ENCODE peak calls at places on chromosomes 5 and 9, in four cellular contexts. Z is renal cortical epithelial cell, T is NCI-H1694 treated with DMSO at 0.1 percent for 48 hours, S is H1. B is an unnamed sample.

GRCh38 chr5:131109540-131110255 is 55.4 kb downstream of the HINT1 start:
- DNase-seq in Z (peak), T (peak), S (no peak), B (no peak)

GRCh38 chr5:121630402-121630801 is 221.3 kb upstream of the FTMT start:
- DNase-seq in Z (peak), T (no peak), S (no peak), B (no peak)

GRCh38 chr9:15306068-15306756 is 804 bp downstream of the TTC39B start:
- DNase-seq in Z (peak), T (no peak), S (peak), B (peak)

GRCh38 chr5:119287547-119288073 is 68.2 kb upstream of the TNFAIP8 start:
- DNase-seq in Z (no peak), T (no peak), S (no peak), B (no peak)

GRCh38 chr5:164597293-164597900 is 1092.0 kb downstream of the MAT2B start:
- DNase-seq in Z (no peak), T (no peak), S (peak), B (no peak)

GRCh38 chr5:168991311-168991710 is 309.6 kb downstream of the SLIT3 start:
- DNase-seq in Z (no peak), T (no peak), S (no peak), B (no peak)

GRCh38 chr5:32642276-32643002 is 57.1 kb downstream of the SUB1 start:
- DNase-seq in Z (peak), T (no peak), S (no peak), B (no peak)

GRCh38 chr5:118451697-118452247 is 536.6 kb downstream of the DTWD2 start:
- DNase-seq in Z (no peak), T (no peak), S (no peak), B (no peak)

GRCh38 chr5:43231977-43232376 is 40.0 kb downstream of the NIM1K start:
- DNase-seq in Z (peak), T (peak), S (peak), B (no peak)

GRCh38 chr5:156778139-156778696 is 71.9 kb upstream of the PPP1R2B start:
- DNase-seq in Z (no peak), T (no peak), S (no peak), B (no peak)

GRCh38 chr5:97600486-97600885 is 417.4 kb upstream of the RIOK2 start:
- DNase-seq in Z (no peak), T (no peak), S (no peak), B (no peak)

GRCh38 chr5:96655506-96655905 is 6.7 kb upstream of the CAST start:
- DNase-seq in Z (peak), T (no peak), S (no peak), B (no peak)

GRCh38 chr9:88005146-88005750 is 30.9 kb upstream of the CDK20 start:
- DNase-seq in Z (no peak), T (no peak), S (no peak), B (no peak)

GRCh38 chr9:34624475-34624984 is 4.2 kb upstream of the DCTN3 start:
- DNase-seq in Z (no peak), T (no peak), S (peak), B (no peak)

GRCh38 chr5:97929383-97929782 is 746.3 kb upstream of the RIOK2 start:
- DNase-seq in Z (no peak), T (no peak), S (no peak), B (no peak)

GRCh38 chr9:81814794-81815464 is 113.3 kb upstream of the SPATA31D4 start:
- DNase-seq in Z (peak), T (no peak), S (no peak), B (no peak)

GRCh38 chr9:136849960-136850865 is 1.0 kb downstream of the PHPT1 start:
- DNase-seq in Z (no peak), T (no peak), S (no peak), B (no peak)

GRCh38 chr5:167688731-167689130 is 602.7 kb upstream of the WWC1 start:
- DNase-seq in Z (peak), T (peak), S (no peak), B (no peak)

GRCh38 chr9:110573305-110573704 is 6.2 kb downstream of the SVEP1 start:
- DNase-seq in Z (no peak), T (no peak), S (no peak), B (no peak)

GRCh38 chr5:143350790-143351603 is 52.5 kb downstream of the NR3C1 start:
- DNase-seq in Z (peak), T (no peak), S (no peak), B (no peak)

GRCh38 chr5:132389453-132390286 is 20.2 kb downstream of the SLC22A5 start:
- DNase-seq in Z (peak), T (no peak), S (no peak), B (peak)

GRCh38 chr5:37723147-37723961 is 116.5 kb downstream of the GDNF start:
- DNase-seq in Z (peak), T (peak), S (peak), B (no peak)

GRCh38 chr5:58187473-58188286 is 272.2 kb downstream of the PLK2 start:
- DNase-seq in Z (no peak), T (no peak), S (no peak), B (no peak)